ENCODE peak calls at places on chromosomes 13 and 19, in six cellular contexts. E is GM06990; D is stimulated activated CD4-positive, alpha-beta T cell treated with anti-CD3 and anti-CD28 coated beads, Interleukin-2, amount 100 ng/mL, for 48 hours; A is NCI-H1417; O is transverse colon; M is stimulated activated naive CD8-positive, alpha-beta T cell treated with anti-CD3 and anti-CD28 coated beads, Interleukin-15, Interleukin-2, amounts not matched to agents 100 U/mL and 50 U/mL, for 24 hours. F is an unnamed sample.

GRCh38 chr13:63463782-63464610 is 2048.3 kb upstream of the PCDH20 start:
- DNase-seq in E (no peak), D (no peak), M (no peak), A (no peak), O (no peak), F (no peak)

GRCh38 chr19:50815443-50815842 is 8.1 kb downstream of the KLK1 start:
- DNase-seq in O (no peak), E (no peak), A (no peak), M (no peak), D (no peak), F (no peak)

GRCh38 chr13:34174671-34175145 is 356.8 kb downstream of the RFC3 start:
- DNase-seq in M (no peak), O (no peak), E (no peak), D (no peak), A (no peak), F (no peak)

GRCh38 chr19:10501971-10502523 is 1.1 kb downstream of the KEAP1 start:
- DNase-seq in M (peak), D (peak), O (peak), E (peak), A (no peak), F (no peak)

GRCh38 chr19:3115916-3116602 is 19.8 kb upstream of the GNA15 start:
- DNase-seq in E (no peak), O (no peak), D (no peak), A (no peak), M (no peak), F (peak)

GRCh38 chr19:41192574-41193419 is at the start of gene CYP2S1:
- DNase-seq in O (peak), D (peak), A (no peak), E (no peak), M (peak), F (peak)

GRCh38 chr19:55042344-55042678 is 4.2 kb upstream of the GP6 start:
- DNase-seq in E (no peak), A (no peak), M (no peak), O (no peak), D (no peak), F (no peak)

GRCh38 chr13:47120284-47120683 is 223.4 kb upstream of the HTR2A start:
- DNase-seq in D (no peak), E (no peak), M (no peak), A (no peak), O (no peak), F (no peak)

GRCh38 chr13:99224019-99224418 is 23.4 kb downstream of the UBAC2 start:
- DNase-seq in O (no peak), M (no peak), D (no peak), A (no peak), E (no peak), F (no peak)

GRCh38 chr13:70333752-70334151 is 225.5 kb upstream of the KLHL1 start:
- DNase-seq in A (no peak), M (no peak), D (no peak), E (no peak), O (no peak), F (no peak)

GRCh38 chr19:12720851-12721655 is 2.7 kb downstream of the TNPO2 start:
- DNase-seq in O (peak), A (no peak), D (no peak), E (no peak), M (no peak), F (no peak)

GRCh38 chr13:75757336-75757735 is 121.2 kb downstream of the LMO7 start:
- DNase-seq in D (no peak), O (no peak), A (no peak), M (no peak), E (no peak), F (no peak)

GRCh38 chr13:68234278-68234677 is 1004.1 kb upstream of the PCDH9 start:
- DNase-seq in A (no peak), M (no peak), D (no peak), O (no peak), E (no peak), F (no peak)

GRCh38 chr19:3458595-3459284 is 21.6 kb downstream of the SMIM24 start:
- DNase-seq in E (no peak), A (no peak), O (no peak), M (no peak), D (no peak), F (no peak)

GRCh38 chr13:30037306-30037705 is 186.9 kb upstream of the UBL3 start:
- DNase-seq in M (no peak), O (no peak), E (no peak), D (no peak), A (no peak), F (no peak)

GRCh38 chr19:16614941-16615340 is 13.1 kb downstream of the MED26 start:
- DNase-seq in A (no peak), O (no peak), E (no peak), D (no peak), M (no peak), F (peak)

GRCh38 chr19:16575282-16575681 is 3.1 kb upstream of the SLC35E1 start:
- DNase-seq in D (no peak), M (no peak), A (no peak), E (no peak), O (no peak), F (no peak)

GRCh38 chr19:55474269-55475265 is 1.9 kb upstream of the ZNF628 start:
- DNase-seq in E (no peak), A (no peak), D (no peak), M (no peak), O (no peak), F (no peak)

GRCh38 chr13:26046639-26047038 is 5.2 kb downstream of the SHISA2 start:
- DNase-seq in A (no peak), M (no peak), D (no peak), E (no peak), O (no peak), F (no peak)

GRCh38 chr19:52227980-52228379 is 38.1 kb downstream of the PPP2R1A start:
- DNase-seq in M (no peak), A (no peak), D (no peak), O (no peak), E (no peak), F (no peak)

GRCh38 chr19:13103961-13104847 is 1.5 kb upstream of the LYL1 start:
- DNase-seq in E (peak), D (peak), A (no peak), O (peak), M (peak), F (peak)

GRCh38 chr13:20534038-20534608 is 8.5 kb upstream of the CRYL1 start:
- DNase-seq in D (no peak), E (no peak), O (no peak), A (no peak), M (no peak), F (no peak)

GRCh38 chr19:29378126-29378525 is 147.7 kb upstream of the VSTM2B start:
- DNase-seq in D (no peak), M (no peak), A (no peak), E (no peak), O (no peak), F (no peak)

GRCh38 chr19:47005873-47006272 is 13.8 kb upstream of the NPAS1 start:
- DNase-seq in D (no peak), E (no peak), M (no peak), O (no peak), A (no peak), F (no peak)

GRCh38 chr13:36418022-36418805 is 14.1 kb upstream of the CCNA1 start:
- DNase-seq in M (no peak), A (no peak), O (no peak), D (no peak), E (no peak), F (no peak)

GRCh38 chr19:17967258-17968051 is 548 bp downstream of the KCNN1 start:
- DNase-seq in A (no peak), D (no peak), E (no peak), M (no peak), O (no peak), F (no peak)

GRCh38 chr13:28794370-28794769 is 25.8 kb upstream of the MTUS2 start:
- DNase-seq in O (no peak), M (no peak), E (no peak), A (peak), D (no peak), F (no peak)

GRCh38 chr19:49533551-49534488 is 6.0 kb downstream of the RCN3 start:
- DNase-seq in E (peak), M (peak), O (peak), A (peak), D (peak), F (peak)

GRCh38 chr19:5799247-5800241 is 5.3 kb upstream of the NRTN start:
- DNase-seq in O (no peak), E (no peak), D (no peak), M (no peak), A (no peak), F (no peak)

GRCh38 chr13:35354305-35354704 is 122.2 kb downstream of the MAB21L1 start:
- DNase-seq in A (no peak), O (no peak), M (no peak), E (no peak), D (no peak), F (no peak)

GRCh38 chr19:10289836-10290438 is at the start of gene ICAM5:
- DNase-seq in E (peak), A (no peak), M (peak), O (peak), D (no peak), F (no peak)

GRCh38 chr13:110367620-110368019 is 60.5 kb downstream of the COL4A2 start:
- DNase-seq in M (no peak), E (no peak), D (no peak), O (no peak), A (no peak), F (no peak)

GRCh38 chr19:47161876-47162489 is 31.3 kb downstream of the SAE1 start:
- DNase-seq in A (no peak), M (no peak), E (no peak), O (no peak), D (no peak), F (no peak)

GRCh38 chr13:30354481-30355404 is 47.4 kb upstream of the KATNAL1 start:
- DNase-seq in M (no peak), D (no peak), E (no peak), A (no peak), O (no peak), F (peak)

GRCh38 chr13:71625694-71626093 is 241.3 kb downstream of the DACH1 start:
- DNase-seq in D (no peak), M (no peak), E (no peak), O (no peak), A (no peak), F (no peak)

GRCh38 chr19:3366104-3366760 is at the start of gene NFIC:
- DNase-seq in M (peak), O (peak), A (no peak), D (peak), E (peak), F (peak)

F was measured in trophoblast cell.